ENCODE peak calls at places on chromosomes 4 and X, in five cellular contexts. One of them, this sample, is unnamed.

GRCh38 chr4:184818216-184818564 is 7.6 kb downstream of the ACSL1 start:
- DNase-seq in HAP-1: no peak
- DNase-seq in iPS DF 6.9: no peak
- DNase-seq in HCEC 1CT: no peak
- DNase-seq in activated T-helper 1 cell treated with Interleukin-2 at 50 U/mL for 16 hours: no peak
- DNase-seq in this sample: no peak

GRCh38 chrX:39883664-39884063 is 214.1 kb downstream of the BCOR start:
- DNase-seq in HAP-1: no peak
- DNase-seq in iPS DF 6.9: no peak
- DNase-seq in HCEC 1CT: no peak
- DNase-seq in activated T-helper 1 cell treated with Interleukin-2 at 50 U/mL for 16 hours: no peak
- DNase-seq in this sample: no peak

GRCh38 chrX:41236629-41237028 is 97.3 kb upstream of the DDX3X start:
- DNase-seq in HAP-1: no peak
- DNase-seq in iPS DF 6.9: no peak
- DNase-seq in HCEC 1CT: no peak
- DNase-seq in activated T-helper 1 cell treated with Interleukin-2 at 50 U/mL for 16 hours: no peak
- DNase-seq in this sample: no peak

GRCh38 chr4:174607792-174608191 is 85.5 kb upstream of the HPGD start:
- DNase-seq in HAP-1: no peak
- DNase-seq in iPS DF 6.9: no peak
- DNase-seq in HCEC 1CT: no peak
- DNase-seq in activated T-helper 1 cell treated with Interleukin-2 at 50 U/mL for 16 hours: no peak
- DNase-seq in this sample: no peak

GRCh38 chrX:132214518-132214917 is 4.7 kb downstream of the RAP2C start:
- DNase-seq in HAP-1: no peak
- DNase-seq in iPS DF 6.9: no peak
- DNase-seq in HCEC 1CT: no peak
- DNase-seq in activated T-helper 1 cell treated with Interleukin-2 at 50 U/mL for 16 hours: no peak
- DNase-seq in this sample: no peak

GRCh38 chr4:97778174-97778573 is 365.1 kb downstream of the STPG2 start:
- DNase-seq in HAP-1: no peak
- DNase-seq in iPS DF 6.9: no peak
- DNase-seq in HCEC 1CT: no peak
- DNase-seq in activated T-helper 1 cell treated with Interleukin-2 at 50 U/mL for 16 hours: no peak
- DNase-seq in this sample: no peak

GRCh38 chr4:163300445-163300844 is 32.0 kb downstream of the NPY1R start:
- DNase-seq in HAP-1: no peak
- DNase-seq in iPS DF 6.9: no peak
- DNase-seq in HCEC 1CT: no peak
- DNase-seq in activated T-helper 1 cell treated with Interleukin-2 at 50 U/mL for 16 hours: no peak
- DNase-seq in this sample: no peak

GRCh38 chr4:154490589-154491340 is 834 bp downstream of the DCHS2 start:
- DNase-seq in HAP-1: no peak
- DNase-seq in iPS DF 6.9: no peak
- DNase-seq in HCEC 1CT: no peak
- DNase-seq in activated T-helper 1 cell treated with Interleukin-2 at 50 U/mL for 16 hours: no peak
- DNase-seq in this sample: no peak

GRCh38 chrX:28802625-28803024 is 215.4 kb downstream of the IL1RAPL1 start:
- DNase-seq in HAP-1: no peak
- DNase-seq in iPS DF 6.9: no peak
- DNase-seq in HCEC 1CT: no peak
- DNase-seq in activated T-helper 1 cell treated with Interleukin-2 at 50 U/mL for 16 hours: no peak
- DNase-seq in this sample: no peak

GRCh38 chr4:2245787-2246275 is 3.9 kb upstream of the HAUS3 start:
- DNase-seq in HAP-1: peak; percentile 5
- DNase-seq in iPS DF 6.9: no peak
- DNase-seq in HCEC 1CT: no peak
- DNase-seq in activated T-helper 1 cell treated with Interleukin-2 at 50 U/mL for 16 hours: no peak
- DNase-seq in this sample: no peak

GRCh38 chr4:86307432-86307831 is 52.4 kb downstream of the MAPK10 start:
- DNase-seq in HAP-1: no peak
- DNase-seq in iPS DF 6.9: no peak
- DNase-seq in HCEC 1CT: peak; percentile 1
- DNase-seq in activated T-helper 1 cell treated with Interleukin-2 at 50 U/mL for 16 hours: no peak
- DNase-seq in this sample: no peak

GRCh38 chr4:142846729-142847606 is 867 bp upstream of the INPP4B start:
- DNase-seq in HAP-1: peak; percentile 32
- DNase-seq in iPS DF 6.9: peak; percentile 27
- DNase-seq in HCEC 1CT: no peak
- DNase-seq in activated T-helper 1 cell treated with Interleukin-2 at 50 U/mL for 16 hours: peak; percentile 55
- DNase-seq in this sample: peak; percentile 59

GRCh38 chr4:184265566-184266351 is 48.1 kb upstream of the ENPP6 start:
- DNase-seq in HAP-1: no peak
- DNase-seq in iPS DF 6.9: no peak
- DNase-seq in HCEC 1CT: peak; percentile 13
- DNase-seq in activated T-helper 1 cell treated with Interleukin-2 at 50 U/mL for 16 hours: no peak
- DNase-seq in this sample: peak; percentile 72

GRCh38 chr4:105637409-105638258 is 70.9 kb downstream of the INTS12 start:
- DNase-seq in HAP-1: peak; percentile 86
- DNase-seq in iPS DF 6.9: no peak
- DNase-seq in HCEC 1CT: no peak
- DNase-seq in activated T-helper 1 cell treated with Interleukin-2 at 50 U/mL for 16 hours: no peak
- DNase-seq in this sample: no peak

GRCh38 chr4:146255463-146255862 is 41.1 kb downstream of the REELD1 start:
- DNase-seq in HAP-1: no peak
- DNase-seq in iPS DF 6.9: no peak
- DNase-seq in HCEC 1CT: no peak
- DNase-seq in activated T-helper 1 cell treated with Interleukin-2 at 50 U/mL for 16 hours: no peak
- DNase-seq in this sample: no peak

GRCh38 chr4:37392540-37393255 is 148.2 kb downstream of the NWD2 start:
- DNase-seq in HAP-1: no peak
- DNase-seq in iPS DF 6.9: no peak
- DNase-seq in HCEC 1CT: no peak
- DNase-seq in activated T-helper 1 cell treated with Interleukin-2 at 50 U/mL for 16 hours: no peak
- DNase-seq in this sample: no peak

GRCh38 chr4:20532096-20532495 is 168.2 kb upstream of the PACRGL start:
- DNase-seq in HAP-1: no peak
- DNase-seq in iPS DF 6.9: no peak
- DNase-seq in HCEC 1CT: no peak
- DNase-seq in activated T-helper 1 cell treated with Interleukin-2 at 50 U/mL for 16 hours: no peak
- DNase-seq in this sample: no peak

GRCh38 chrX:115900425-115900824 is 270.1 kb upstream of the AGTR2 start:
- DNase-seq in HAP-1: no peak
- DNase-seq in iPS DF 6.9: no peak
- DNase-seq in HCEC 1CT: no peak
- DNase-seq in activated T-helper 1 cell treated with Interleukin-2 at 50 U/mL for 16 hours: no peak
- DNase-seq in this sample: no peak

GRCh38 chr4:61397174-61397573 is 197.0 kb downstream of the ADGRL3 start:
- DNase-seq in HAP-1: no peak
- DNase-seq in iPS DF 6.9: no peak
- DNase-seq in HCEC 1CT: peak; percentile 22
- DNase-seq in activated T-helper 1 cell treated with Interleukin-2 at 50 U/mL for 16 hours: no peak
- DNase-seq in this sample: no peak

GRCh38 chr4:52197351-52197750 is 146.2 kb downstream of the SPATA18 start:
- DNase-seq in HAP-1: no peak
- DNase-seq in iPS DF 6.9: no peak
- DNase-seq in HCEC 1CT: no peak
- DNase-seq in activated T-helper 1 cell treated with Interleukin-2 at 50 U/mL for 16 hours: no peak
- DNase-seq in this sample: no peak

GRCh38 chrX:137025930-137026329 is 7.9 kb downstream of the GPR101 start:
- DNase-seq in HAP-1: no peak
- DNase-seq in iPS DF 6.9: no peak
- DNase-seq in HCEC 1CT: no peak
- DNase-seq in activated T-helper 1 cell treated with Interleukin-2 at 50 U/mL for 16 hours: no peak
- DNase-seq in this sample: no peak

GRCh38 chr4:118969359-118969758 is 80.7 kb downstream of the SYNPO2 start:
- DNase-seq in HAP-1: peak; percentile 54
- DNase-seq in iPS DF 6.9: no peak
- DNase-seq in HCEC 1CT: peak; percentile 69
- DNase-seq in activated T-helper 1 cell treated with Interleukin-2 at 50 U/mL for 16 hours: no peak
- DNase-seq in this sample: peak; percentile 35

GRCh38 chrX:140141444-140142029 is 176.2 kb upstream of the CXorf66 start:
- DNase-seq in HAP-1: peak; percentile 85
- DNase-seq in iPS DF 6.9: no peak
- DNase-seq in HCEC 1CT: no peak
- DNase-seq in activated T-helper 1 cell treated with Interleukin-2 at 50 U/mL for 16 hours: no peak
- DNase-seq in this sample: no peak

GRCh38 chr4:122688529-122688928 is 44.0 kb upstream of the BBS12 start:
- DNase-seq in HAP-1: no peak
- DNase-seq in iPS DF 6.9: no peak
- DNase-seq in HCEC 1CT: no peak
- DNase-seq in activated T-helper 1 cell treated with Interleukin-2 at 50 U/mL for 16 hours: no peak
- DNase-seq in this sample: no peak

GRCh38 chrX:3638280-3638873 is 75.1 kb downstream of the PRKX start:
- DNase-seq in HAP-1: peak; percentile 72
- DNase-seq in iPS DF 6.9: peak; percentile 5
- DNase-seq in HCEC 1CT: peak; percentile 16
- DNase-seq in activated T-helper 1 cell treated with Interleukin-2 at 50 U/mL for 16 hours: no peak
- DNase-seq in this sample: peak; percentile 11

GRCh38 chr4:112321768-112322684 is 24.9 kb downstream of the ALPK1 start:
- DNase-seq in HAP-1: peak; percentile 84
- DNase-seq in iPS DF 6.9: peak; percentile 31
- DNase-seq in HCEC 1CT: peak; percentile 12
- DNase-seq in activated T-helper 1 cell treated with Interleukin-2 at 50 U/mL for 16 hours: peak; percentile 46
- DNase-seq in this sample: peak; percentile 25

This sample was measured in PC-9.